ENCODE peak calls at places on chromosomes 7 and 10, in six cellular contexts. J is natural killer cell; R is naive thymus-derived CD8-positive, alpha-beta T cell; Y is neural progenitor cell; D is SK-N-MC; Z is HuH-7. B is an unnamed sample.

GRCh38 chr10:132361581-132362101 is 29.6 kb downstream of the LRRC27 start:
- DNase-seq in D (no peak), Y (no peak), R (no peak), Z (no peak), J (no peak), B (no peak)

GRCh38 chr7:131231381-131232220 is 96.1 kb upstream of the MKLN1 start:
- DNase-seq in D (peak), J (peak), R (peak), Y (no peak), Z (no peak), B (no peak)

GRCh38 chr7:38630720-38631673 is at the start of gene AMPH:
- DNase-seq in Y (peak), R (no peak), J (no peak), Z (no peak), D (no peak), B (peak)

GRCh38 chr10:94183666-94184264 is 179.0 kb downstream of the NOC3L start:
- DNase-seq in R (no peak), Z (no peak), J (no peak), Y (no peak), D (no peak), B (no peak)

GRCh38 chr10:132478341-132479023 is 59.1 kb upstream of the INPP5A start:
- DNase-seq in Y (no peak), R (no peak), D (no peak), Z (no peak), J (no peak), B (no peak)

GRCh38 chr7:50595538-50596102 is 30.4 kb upstream of the DDC start:
- DNase-seq in R (no peak), Z (peak), Y (peak), D (no peak), J (no peak), B (no peak)

GRCh38 chr7:98745722-98746318 is 124.0 kb downstream of the TMEM130 start:
- DNase-seq in Y (peak), Z (peak), R (peak), J (peak), D (peak), B (peak)

GRCh38 chr10:27695704-27696103 is 49.9 kb downstream of the MKX start:
- DNase-seq in D (no peak), R (no peak), Y (no peak), J (no peak), Z (no peak), B (no peak)

GRCh38 chr7:116809636-116810266 is 52.6 kb upstream of the CAPZA2 start:
- DNase-seq in Y (peak), J (no peak), D (peak), R (no peak), Z (no peak), B (no peak)

GRCh38 chr7:150453186-150453585 is 2.8 kb downstream of the GIMAP8 start:
- DNase-seq in Z (no peak), R (no peak), Y (no peak), D (no peak), J (no peak), B (no peak)

GRCh38 chr7:84613411-84613810 is 418.8 kb upstream of the SEMA3A start:
- DNase-seq in J (no peak), Z (no peak), R (no peak), D (peak), Y (no peak), B (no peak)

GRCh38 chr10:70832852-70833542 is 17.2 kb downstream of the SGPL1 start:
- DNase-seq in R (no peak), Z (no peak), J (no peak), Y (no peak), D (no peak), B (no peak)

GRCh38 chr10:62850646-62851045 is 34.5 kb upstream of the EGR2 start:
- DNase-seq in Z (no peak), D (no peak), R (no peak), Y (no peak), J (no peak), B (no peak)

GRCh38 chr10:107434854-107435253 is 270.3 kb upstream of the SORCS1 start:
- DNase-seq in Z (no peak), Y (no peak), R (no peak), J (no peak), D (no peak), B (no peak)

GRCh38 chr7:70782729-70783290 is 349.1 kb upstream of the GALNT17 start:
- DNase-seq in Z (no peak), R (no peak), D (no peak), J (no peak), Y (no peak), B (no peak)

GRCh38 chr7:107007004-107007891 is 37.3 kb upstream of the PRKAR2B start:
- DNase-seq in Z (no peak), J (no peak), Y (no peak), D (no peak), R (no peak), B (no peak)

GRCh38 chr7:159012353-159013069 is 132.2 kb downstream of the VIPR2 start:
- DNase-seq in J (no peak), Z (no peak), R (no peak), Y (no peak), D (no peak), B (no peak)